ENCODE peak calls at places on chromosomes 16 and 17, in five cellular contexts. U is PC-3, K is adrenal gland, V is ascending aorta, O is breast epithelium. J is an unnamed sample. For H3K27me3, the result is how much of the 10 kb centered on the place peaks cover.

GRCh38 chr16:11183035-11183812 is 72.8 kb downstream of the SOCS1 start:
- DNase-seq in V (no peak), O (no peak), K (no peak), U (no peak), J (no peak)

GRCh38 chr16:9135797-9136196 is 44.4 kb downstream of the HAPSTR1 start:
- DNase-seq in O (no peak), K (peak), V (peak), U (no peak), J (no peak)

GRCh38 chr16:49661465-49662187 is 194.3 kb downstream of the ZNF423 start:
- DNase-seq in V (no peak), U (no peak), O (no peak), K (no peak), J (no peak)

GRCh38 chr16:87132361-87133014 is 184.7 kb downstream of the C16orf95 start:
- DNase-seq in U (peak), V (peak), O (peak), K (no peak), J (no peak)

GRCh38 chr16:17590711-17591654 is 120.2 kb upstream of the XYLT1 start:
- DNase-seq in K (no peak), U (no peak), O (no peak), V (no peak), J (no peak)

GRCh38 chr17:39618956-39619785 is 7.6 kb upstream of the PPP1R1B start:
- DNase-seq in O (no peak), K (no peak), U (no peak), V (no peak), J (no peak)

GRCh38 chr17:79505199-79505598 is 105.7 kb downstream of the RBFOX3 start:
- DNase-seq in O (no peak), K (no peak), U (no peak), V (no peak), J (no peak)

GRCh38 chr16:10385725-10386516 is at the start of gene ATF7IP2:
- DNase-seq in K (peak), U (peak), V (peak), O (peak), J (peak)

GRCh38 chr17:56592487-56593072 is 919 bp upstream of the NOG start:
- DNase-seq in K (peak), O (peak), V (peak), U (peak), J (no peak)

GRCh38 chr17:34367486-34368270 is 4.6 kb upstream of the CCL1 start:
- DNase-seq in V (no peak), U (no peak), K (no peak), O (no peak), J (no peak)

GRCh38 chr17:29581583-29582253 is 7.7 kb downstream of the GIT1 start:
- DNase-seq in U (no peak), V (peak), O (no peak), K (peak), J (no peak)

GRCh38 chr16:8137581-8137980 is 452.7 kb downstream of the TMEM114 start:
- DNase-seq in V (no peak), U (no peak), K (no peak), O (no peak), J (no peak)

GRCh38 chr17:15133826-15134225 is 131.3 kb downstream of the PMP22 start:
- DNase-seq in U (no peak), O (no peak), V (no peak), K (no peak), J (no peak)

GRCh38 chr16:78100162-78100467 is 661 bp downstream of the WWOX start:
- DNase-seq in K (no peak), O (no peak), U (no peak), V (no peak), J (no peak)

GRCh38 chr16:56667581-56668571 is at the start of gene MT1G:
- DNase-seq in O (no peak), U (no peak), K (peak), V (peak), J (no peak)

GRCh38 chr16:56658476-56658875 is 717 bp downstream of the MT1F start:
- DNase-seq in V (no peak), K (no peak), U (no peak), O (no peak), J (no peak)

GRCh38 chr16:56664506-56664905 is 3.4 kb downstream of the MT1G start:
- DNase-seq in U (no peak), K (peak), O (no peak), V (no peak), J (no peak)

GRCh38 chr16:56657555-56658430 is at the start of gene MT1F:
- DNase-seq in O (peak), V (peak), U (peak), K (peak), J (peak)

DNA sequence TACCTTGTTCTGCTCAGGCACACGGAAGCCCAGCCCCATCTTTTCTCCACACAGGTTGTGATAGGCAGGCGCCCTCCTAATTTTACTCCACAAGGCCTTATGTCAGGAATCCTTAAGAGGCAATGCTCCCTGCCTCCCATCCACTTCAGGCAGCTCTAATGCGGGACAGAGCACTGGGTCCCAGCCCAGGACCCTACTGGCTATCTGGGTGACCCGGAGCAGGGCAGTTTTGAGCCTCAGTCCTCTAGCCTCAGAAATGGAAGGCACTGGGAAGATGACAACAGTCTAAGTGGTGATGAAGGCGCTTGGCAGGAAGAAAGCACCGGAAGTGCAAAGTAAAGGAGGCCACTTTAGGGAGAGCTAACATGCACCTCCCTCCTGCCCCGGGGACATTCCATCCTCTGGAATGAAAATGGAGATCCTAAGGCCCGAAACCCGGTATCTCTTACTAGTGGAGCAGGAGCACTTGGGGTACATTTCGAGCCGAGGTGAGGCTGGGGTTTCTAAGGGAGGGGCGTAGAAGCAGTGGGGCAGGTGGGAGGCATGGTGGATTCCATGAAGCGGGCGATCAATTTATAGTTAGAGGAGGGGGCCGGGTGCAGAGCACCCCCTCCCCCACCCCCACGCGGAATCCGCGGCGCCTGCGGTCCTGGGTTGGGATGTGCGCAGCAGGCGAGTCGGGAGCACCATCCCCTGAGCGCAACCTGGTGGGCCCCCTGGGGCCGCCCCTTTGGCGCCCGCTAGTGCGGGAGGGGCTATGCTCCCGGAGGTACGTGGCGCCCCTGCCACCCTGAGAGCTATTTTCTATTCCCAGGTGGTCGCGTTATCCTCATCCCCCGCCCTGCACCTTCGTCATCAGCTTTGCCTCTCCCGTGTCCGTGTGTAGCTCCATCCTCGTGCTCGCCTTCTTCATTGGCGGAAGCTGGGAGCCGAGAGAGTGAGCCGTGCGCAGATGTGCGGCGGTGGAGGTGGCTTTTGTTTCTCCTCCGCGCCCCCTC is 4.9 kb downstream of the MT1F start:
- DNase-seq in O (no peak), U (no peak), V (no peak), K (no peak), J (no peak)
- H3K4me3 ChIP-seq in O (peak), U (no peak), V (peak), K (no peak), J (peak)

GRCh38 chr17:36470499-36470898 is 16.0 kb upstream of the ZNHIT3 start:
- DNase-seq in O (no peak), K (no peak), U (no peak), V (no peak), J (no peak)

GRCh38 chr17:36474571-36474970 is 11.9 kb upstream of the ZNHIT3 start:
- DNase-seq in V (no peak), U (no peak), K (no peak), O (no peak), J (no peak)

GRCh38 chr17:36469733-36470132 is 16.7 kb upstream of the ZNHIT3 start:
- DNase-seq in K (no peak), U (no peak), V (no peak), O (no peak), J (no peak)

GRCh38 chr17:36475346-36475970 is 11.0 kb upstream of the ZNHIT3 start:
- DNase-seq in V (no peak), K (no peak), O (no peak), U (no peak), J (no peak)
- H3K27me3 ChIP-seq in V (under half), K (under half), O (under half), U (under half), J (under half)

GRCh38 chr17:12722282-12722681 is 56.6 kb downstream of the MYOCD start:
- DNase-seq in K (no peak), U (no peak), V (no peak), O (no peak), J (no peak)
- H3K4me3 ChIP-seq in K (no peak), U (no peak), V (no peak), O (no peak), J (no peak)

DNA sequence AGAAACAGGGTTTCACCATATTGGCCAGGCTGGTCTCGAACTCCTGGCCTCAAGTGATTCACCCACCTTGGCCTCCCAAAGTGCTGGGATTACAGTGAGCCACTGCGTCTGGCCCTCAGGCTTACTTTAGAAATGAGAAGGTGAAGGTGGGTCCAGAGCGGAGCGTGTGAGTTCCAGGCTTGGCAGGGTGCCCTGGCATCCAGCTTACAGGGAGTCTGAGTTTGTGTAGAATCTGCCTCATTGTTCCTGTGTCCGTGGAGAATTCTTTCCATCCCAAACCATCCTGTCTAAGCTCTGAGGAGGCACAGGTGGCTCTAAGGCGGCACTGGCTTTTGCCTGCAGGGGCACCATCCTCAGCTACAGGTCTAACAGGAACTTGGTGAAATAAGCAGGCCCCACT is 50.6 kb downstream of the RAB11FIP3 start:
- DNase-seq in U (no peak), O (no peak), K (no peak), V (no peak), J (no peak)
- H3K27me3 ChIP-seq in U (under half), O (under half), K (under half), V (under half), J (under half)

GRCh38 chr16:6018848-6019489 is 921.4 kb upstream of the EEF2KMT start:
- DNase-seq in K (no peak), U (no peak), O (no peak), V (no peak), J (no peak)
- H3K4me3 ChIP-seq in K (no peak), U (no peak), O (no peak), V (no peak), J (no peak)

GRCh38 chr17:38561416-38562214 is 44.1 kb downstream of the SRCIN1 start:
- DNase-seq in V (no peak), O (no peak), K (no peak), U (no peak), J (no peak)

GRCh38 chr17:38564254-38564605 is 41.5 kb downstream of the SRCIN1 start:
- DNase-seq in K (no peak), U (no peak), O (no peak), V (no peak), J (no peak)

GRCh38 chr17:38562215-38562569 is 43.6 kb downstream of the SRCIN1 start:
- DNase-seq in O (no peak), U (no peak), K (no peak), V (no peak), J (no peak)

GRCh38 chr17:38563362-38564253 is 42.1 kb downstream of the SRCIN1 start:
- DNase-seq in K (no peak), U (no peak), O (no peak), V (no peak), J (no peak)

GRCh38 chr17:38562903-38563302 is 42.8 kb downstream of the SRCIN1 start:
- DNase-seq in O (no peak), K (no peak), V (no peak), U (no peak), J (no peak)
- H3K27me3 ChIP-seq in O (under half), K (half or more), V (half or more), U (under half), J (half or more)

J was measured in kidney epithelial cell.